ENCODE peak calls at places on chromosomes 11 and 22, in four cellular contexts. N, Y, P and X are unnamed samples.

GRCh38 chr22:25747245-25747944 is 5.4 kb downstream of the MYO18B start:
- DNase-seq in N (peak), Y (peak), P (no peak), X (peak)

GRCh38 chr11:123202155-123202714 is 7.2 kb upstream of the CLMP start:
- DNase-seq in N (no peak), Y (no peak), P (peak), X (no peak)

GRCh38 chr22:31561238-31561887 is 65.0 kb downstream of the SFI1 start:
- DNase-seq in N (peak), Y (peak), P (peak), X (peak)

GRCh38 chr22:27138471-27138870 is 481.1 kb downstream of the MIAT start:
- DNase-seq in N (no peak), Y (no peak), P (no peak), X (no peak)

GRCh38 chr22:45578524-45579147 is 76.0 kb downstream of the FBLN1 start:
- DNase-seq in N (no peak), Y (peak), P (no peak), X (no peak)

GRCh38 chr11:110174645-110175310 is 81.6 kb downstream of the ZC3H12C start:
- DNase-seq in N (no peak), Y (no peak), P (no peak), X (no peak)

GRCh38 chr11:86814775-86815174 is 14.4 kb downstream of the PRSS23 start:
- DNase-seq in N (no peak), Y (no peak), P (no peak), X (no peak)

GRCh38 chr11:67406969-67407699 is 3.3 kb downstream of the TBC1D10C start:
- DNase-seq in N (no peak), Y (no peak), P (no peak), X (no peak)

GRCh38 chr22:42078469-42079318 is 806 bp upstream of the SMDT1 start:
- DNase-seq in N (no peak), Y (no peak), P (peak), X (no peak)

GRCh38 chr22:39665229-39665628 is 94.7 kb downstream of the CACNA1I start:
- DNase-seq in N (no peak), Y (no peak), P (no peak), X (no peak)

GRCh38 chr11:116294630-116295029 is 478.2 kb downstream of the BUD13 start:
- DNase-seq in N (peak), Y (peak), P (no peak), X (no peak)

GRCh38 chr11:74929431-74930363 is 19.2 kb downstream of the XRRA1 start:
- DNase-seq in N (peak), Y (peak), P (peak), X (peak)

GRCh38 chr11:129723146-129723963 is 92.3 kb upstream of the TMEM45B start:
- DNase-seq in N (no peak), Y (no peak), P (no peak), X (no peak)

GRCh38 chr11:16184588-16184987 is 171.8 kb downstream of the SOX6 start:
- DNase-seq in N (peak), Y (peak), P (no peak), X (peak)

GRCh38 chr11:1529774-1530173 is 42.3 kb downstream of the DUSP8 start:
- DNase-seq in N (no peak), Y (no peak), P (no peak), X (no peak)

GRCh38 chr11:131591051-131591461 is 220.6 kb downstream of the NTM start:
- DNase-seq in N (no peak), Y (peak), P (no peak), X (no peak)

GRCh38 chr11:73359930-73360742 is 16.1 kb upstream of the RELT start:
- DNase-seq in N (peak), Y (peak), P (no peak), X (peak)

GRCh38 chr22:41620646-41621098 is at the start of gene DESI1:
- DNase-seq in N (peak), Y (peak), P (peak), X (no peak)

GRCh38 chr11:85756401-85757200 is 54.3 kb downstream of the SYTL2 start:
- DNase-seq in N (no peak), Y (no peak), P (no peak), X (no peak)

GRCh38 chr11:3994030-3994640 is 100.5 kb upstream of the RRM1 start:
- DNase-seq in N (peak), Y (no peak), P (no peak), X (peak)

GRCh38 chr11:94245121-94245520 is 59.3 kb upstream of the IZUMO1R start:
- DNase-seq in N (no peak), Y (no peak), P (no peak), X (no peak)

GRCh38 chr22:29512031-29512430 is 32.0 kb downstream of the NEFH start:
- DNase-seq in N (no peak), Y (no peak), P (no peak), X (no peak)

GRCh38 chr11:1928038-1928890 is 8.8 kb downstream of the TNNT3 start:
- DNase-seq in N (no peak), Y (no peak), P (peak), X (no peak)

GRCh38 chr11:120539681-120540369 is 28.3 kb downstream of the GRIK4 start:
- DNase-seq in N (no peak), Y (no peak), P (no peak), X (peak)

GRCh38 chr22:27317156-27317555 is 484.4 kb downstream of the MN1 start:
- DNase-seq in N (no peak), Y (no peak), P (no peak), X (no peak)

GRCh38 chr11:10263929-10264328 is 30.1 kb downstream of the SBF2 start:
- DNase-seq in N (no peak), Y (no peak), P (no peak), X (no peak)

GRCh38 chr22:37459211-37459610 is 27.0 kb downstream of the MFNG start:
- DNase-seq in N (no peak), Y (no peak), P (no peak), X (no peak)

GRCh38 chr11:131121934-131122333 is 205.7 kb upstream of the SNX19 start:
- DNase-seq in N (no peak), Y (no peak), P (no peak), X (no peak)

GRCh38 chr11:12784987-12785386 is 110.8 kb downstream of the TEAD1 start:
- DNase-seq in N (no peak), Y (no peak), P (no peak), X (no peak)

GRCh38 chr11:27640954-27641353 is 59.3 kb downstream of the BDNF start:
- DNase-seq in N (no peak), Y (no peak), P (no peak), X (no peak)

GRCh38 chr11:45649544-45650165 is 15.8 kb downstream of the CHST1 start:
- DNase-seq in N (no peak), Y (no peak), P (no peak), X (no peak)

GRCh38 chr11:44989831-44990566 is 39.3 kb upstream of the TP53I11 start:
- DNase-seq in N (no peak), Y (no peak), P (peak), X (peak)

GRCh38 chr22:46043339-46043738 is 66.4 kb upstream of the WNT7B start:
- DNase-seq in N (no peak), Y (no peak), P (no peak), X (no peak)

GRCh38 chr22:17972385-17973181 is 51.8 kb downstream of the MICAL3 start:
- DNase-seq in N (peak), Y (no peak), P (no peak), X (peak)

GRCh38 chr11:16839821-16840220 is 101.4 kb downstream of the C11orf58 start:
- DNase-seq in N (no peak), Y (no peak), P (no peak), X (no peak)

GRCh38 chr11:118648291-118648690 is 31.2 kb downstream of the TREH start:
- DNase-seq in N (no peak), Y (no peak), P (no peak), X (no peak)
- H3K27ac ChIP-seq in N (no peak), Y (no peak), P (no peak), X (peak)

DNA sequence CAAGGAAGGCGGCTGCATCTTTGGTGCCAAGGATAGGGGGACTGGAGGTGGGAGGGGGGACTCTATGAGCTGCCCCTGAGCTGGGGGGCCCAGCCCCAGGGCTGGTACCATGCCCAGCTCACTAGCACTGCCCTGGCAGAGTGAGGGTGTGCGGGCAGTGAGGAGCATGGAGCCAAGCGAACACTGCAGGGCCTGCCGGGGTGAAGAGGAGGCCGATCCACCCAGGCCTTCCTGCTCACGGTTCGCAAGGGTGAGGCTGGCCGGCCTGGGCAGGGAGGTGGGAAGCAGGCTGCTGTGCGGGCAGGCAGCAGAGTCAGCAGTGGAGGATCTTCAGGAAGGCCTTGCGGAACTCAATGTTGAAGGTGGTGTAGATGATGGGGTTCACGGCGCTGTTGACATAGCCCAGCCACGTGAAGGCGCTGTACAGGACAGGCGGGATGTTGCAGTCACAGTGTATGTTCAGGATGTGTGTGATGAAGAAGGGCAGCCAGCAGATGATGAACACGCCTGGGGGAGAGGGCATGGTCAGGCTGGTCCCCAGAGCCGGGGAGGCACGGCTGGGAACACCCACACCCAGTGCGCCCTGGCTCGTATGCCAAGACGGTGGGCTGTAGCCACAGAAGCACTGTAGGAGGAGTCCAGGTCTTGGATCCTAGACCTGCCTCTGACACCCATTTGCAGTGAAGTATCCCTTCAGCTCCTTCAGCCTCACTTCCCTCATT is 23.0 kb downstream of the ANKK1 start:
- DNase-seq in N (no peak), Y (no peak), P (no peak), X (no peak)
- TF ChIP-seq CTCF in N (no peak), Y (no peak), P (no peak), X (no peak)

DNA sequence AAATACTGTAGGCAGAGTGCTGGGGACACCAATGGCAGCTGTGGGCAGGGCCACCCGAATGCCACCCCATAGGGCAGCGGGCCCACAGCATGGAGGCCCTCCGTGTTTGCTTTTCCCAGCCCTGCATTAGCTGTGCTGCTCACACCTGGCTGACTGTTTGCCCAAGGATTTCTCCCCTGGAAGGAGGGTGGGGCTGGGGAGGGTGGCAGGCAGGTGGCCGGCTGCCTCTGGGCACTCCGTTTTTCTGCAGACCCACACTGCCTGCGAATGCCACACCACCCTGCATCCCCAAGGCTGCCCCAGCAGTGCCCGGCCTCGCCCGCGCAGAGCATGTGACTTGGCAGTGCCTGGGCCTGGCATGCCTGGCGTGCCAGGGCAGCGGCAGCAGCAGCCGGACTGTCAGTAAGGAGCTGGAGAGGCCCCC is 19.6 kb downstream of the DAGLA start:
- DNase-seq in N (no peak), Y (peak), P (peak), X (peak)
- H3K27ac ChIP-seq in N (no peak), Y (peak), P (peak), X (peak)

GRCh38 chr22:19681863-19682245 is 32.4 kb upstream of the SEPTIN5 start:
- DNase-seq in N (no peak), Y (no peak), P (no peak), X (no peak)
- TF ChIP-seq CTCF in N (no peak), Y (no peak), P (no peak), X (no peak)

GRCh38 chr11:96228911-96229310 is 114.1 kb downstream of the MAML2 start:
- DNase-seq in N (no peak), Y (no peak), P (no peak), X (no peak)

GRCh38 chr11:96230686-96231085 is 112.3 kb downstream of the MAML2 start:
- DNase-seq in N (no peak), Y (no peak), P (no peak), X (no peak)

GRCh38 chr11:96227244-96227643 is 115.8 kb downstream of the MAML2 start:
- DNase-seq in N (no peak), Y (no peak), P (no peak), X (peak)

GRCh38 chr11:96228472-96228871 is 114.5 kb downstream of the MAML2 start:
- DNase-seq in N (peak), Y (peak), P (peak), X (peak)

DNA sequence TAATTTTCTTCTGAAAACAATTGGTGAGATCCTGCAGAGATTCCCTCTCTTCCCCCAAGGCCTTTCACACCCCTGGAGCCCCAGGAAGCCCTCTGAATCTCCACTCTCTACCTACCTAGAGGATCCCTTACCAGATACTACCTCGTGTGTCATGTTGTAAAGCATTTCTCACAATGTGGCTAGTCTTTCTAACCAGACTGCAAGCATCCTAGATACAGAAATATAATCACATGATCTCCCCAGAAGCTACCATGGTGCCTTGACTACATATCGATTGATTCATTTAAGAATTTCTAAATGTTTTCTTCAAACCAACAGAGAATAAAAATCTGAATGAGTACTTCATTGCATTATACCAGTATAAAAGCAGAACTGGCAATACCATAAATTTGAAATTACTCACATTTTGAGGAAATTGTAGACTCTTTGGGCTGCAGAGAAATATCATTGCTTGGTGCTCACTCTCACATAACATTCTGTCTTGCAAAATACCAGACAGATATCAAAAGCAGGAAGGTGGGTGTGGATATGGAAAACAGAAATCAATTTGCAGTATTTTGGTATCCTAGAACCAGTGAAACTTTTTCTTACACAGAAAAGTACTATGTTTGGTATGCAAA is 113.5 kb downstream of the MAML2 start:
- DNase-seq in N (no peak), Y (no peak), P (no peak), X (no peak)
- H3K27ac ChIP-seq in N (no peak), Y (peak), P (peak), X (no peak)

GRCh38 chr22:20267441-20268288 is 453 bp downstream of the RTN4R start:
- DNase-seq in N (no peak), Y (no peak), P (no peak), X (no peak)
- TF ChIP-seq CTCF in N (no peak), Y (no peak), P (no peak), X (no peak)